ENCODE peak calls at places on chromosome 18, in six cellular contexts. One of them, this sample, is unnamed.

GRCh38 chr18:48739266-48740067 is 200.6 kb downstream of the CTIF start:
- DNase-seq in heart right ventricle: no peak
- DNase-seq in tibial artery: no peak
- DNase-seq in thyroid gland: no peak
- DNase-seq in GM10248: no peak
- DNase-seq in mucosa of descending colon: no peak
- DNase-seq in this sample: no peak

GRCh38 chr18:68679531-68679930 is 35.4 kb downstream of the TMX3 start:
- DNase-seq in heart right ventricle: no peak
- DNase-seq in tibial artery: no peak
- DNase-seq in thyroid gland: no peak
- DNase-seq in GM10248: no peak
- DNase-seq in mucosa of descending colon: no peak
- DNase-seq in this sample: no peak

GRCh38 chr18:12278765-12279682 is 24.9 kb downstream of the CIDEA start:
- DNase-seq in heart right ventricle: peak; percentile 92
- DNase-seq in tibial artery: peak; percentile 90
- DNase-seq in thyroid gland: peak; percentile 89
- DNase-seq in GM10248: no peak
- DNase-seq in mucosa of descending colon: peak; percentile 46
- DNase-seq in this sample: peak; percentile 47

GRCh38 chr18:22015156-22015555 is 154.2 kb upstream of the GATA6 start:
- DNase-seq in heart right ventricle: no peak
- DNase-seq in tibial artery: no peak
- DNase-seq in thyroid gland: no peak
- DNase-seq in GM10248: no peak
- DNase-seq in mucosa of descending colon: no peak
- DNase-seq in this sample: no peak

GRCh38 chr18:31248783-31249521 is 69.0 kb upstream of the DSG1 start:
- DNase-seq in heart right ventricle: no peak
- DNase-seq in tibial artery: no peak
- DNase-seq in thyroid gland: no peak
- DNase-seq in GM10248: no peak
- DNase-seq in mucosa of descending colon: no peak
- DNase-seq in this sample: no peak

GRCh38 chr18:24792164-24792563 is 331.7 kb downstream of the HRH4 start:
- DNase-seq in heart right ventricle: no peak
- DNase-seq in tibial artery: no peak
- DNase-seq in thyroid gland: no peak
- DNase-seq in GM10248: no peak
- DNase-seq in mucosa of descending colon: no peak
- DNase-seq in this sample: no peak

GRCh38 chr18:77203071-77203470 is 46.6 kb upstream of the GALR1 start:
- DNase-seq in heart right ventricle: no peak
- DNase-seq in tibial artery: no peak
- DNase-seq in thyroid gland: peak; percentile 12
- DNase-seq in GM10248: no peak
- DNase-seq in mucosa of descending colon: no peak
- DNase-seq in this sample: no peak

GRCh38 chr18:23970161-23971153 is 44.1 kb upstream of the TTC39C start:
- DNase-seq in heart right ventricle: no peak
- DNase-seq in tibial artery: no peak
- DNase-seq in thyroid gland: no peak
- DNase-seq in GM10248: no peak
- DNase-seq in mucosa of descending colon: no peak
- DNase-seq in this sample: no peak

GRCh38 chr18:58049000-58049688 is 5.1 kb downstream of the NEDD4L start:
- DNase-seq in heart right ventricle: no peak
- DNase-seq in tibial artery: no peak
- DNase-seq in thyroid gland: no peak
- DNase-seq in GM10248: no peak
- DNase-seq in mucosa of descending colon: no peak
- DNase-seq in this sample: no peak

GRCh38 chr18:40911582-40912254 is 1043.3 kb upstream of the PIK3C3 start:
- DNase-seq in heart right ventricle: no peak
- DNase-seq in tibial artery: no peak
- DNase-seq in thyroid gland: no peak
- DNase-seq in GM10248: no peak
- DNase-seq in mucosa of descending colon: no peak
- DNase-seq in this sample: no peak

GRCh38 chr18:67463829-67464228 is 52.7 kb downstream of the DSEL start:
- DNase-seq in heart right ventricle: no peak
- DNase-seq in tibial artery: no peak
- DNase-seq in thyroid gland: no peak
- DNase-seq in GM10248: no peak
- DNase-seq in mucosa of descending colon: no peak
- DNase-seq in this sample: no peak

GRCh38 chr18:58045265-58046086 is 1.4 kb downstream of the NEDD4L start:
- DNase-seq in heart right ventricle: peak; percentile 8
- DNase-seq in tibial artery: peak; percentile 28
- DNase-seq in thyroid gland: peak; percentile 91
- DNase-seq in GM10248: peak; percentile 21
- DNase-seq in mucosa of descending colon: peak; percentile 74
- DNase-seq in this sample: peak; percentile 60

GRCh38 chr18:48074929-48075706 is 144.7 kb upstream of the SMAD2 start:
- DNase-seq in heart right ventricle: no peak
- DNase-seq in tibial artery: no peak
- DNase-seq in thyroid gland: no peak
- DNase-seq in GM10248: no peak
- DNase-seq in mucosa of descending colon: no peak
- DNase-seq in this sample: no peak

GRCh38 chr18:77062518-77063003 is 70.0 kb downstream of the MBP start:
- DNase-seq in heart right ventricle: no peak
- DNase-seq in tibial artery: no peak
- DNase-seq in thyroid gland: peak; percentile 59
- DNase-seq in GM10248: peak; percentile 45
- DNase-seq in mucosa of descending colon: no peak
- DNase-seq in this sample: no peak

GRCh38 chr18:23662309-23663263 is at the start of gene ANKRD29:
- DNase-seq in heart right ventricle: peak; percentile 32
- DNase-seq in tibial artery: no peak
- DNase-seq in thyroid gland: peak; percentile 13
- DNase-seq in GM10248: peak; percentile 36
- DNase-seq in mucosa of descending colon: peak; percentile 50
- DNase-seq in this sample: peak; percentile 14

GRCh38 chr18:78146136-78146535 is 833.5 kb upstream of the SALL3 start:
- DNase-seq in heart right ventricle: no peak
- DNase-seq in tibial artery: no peak
- DNase-seq in thyroid gland: no peak
- DNase-seq in GM10248: no peak
- DNase-seq in mucosa of descending colon: no peak
- DNase-seq in this sample: no peak

GRCh38 chr18:4908239-4908638 is 288.8 kb downstream of the AKAIN1 start:
- DNase-seq in heart right ventricle: no peak
- DNase-seq in tibial artery: no peak
- DNase-seq in thyroid gland: no peak
- DNase-seq in GM10248: no peak
- DNase-seq in mucosa of descending colon: no peak
- DNase-seq in this sample: no peak

GRCh38 chr18:23877371-23877770 is 137.2 kb upstream of the TTC39C start:
- DNase-seq in heart right ventricle: no peak
- DNase-seq in tibial artery: no peak
- DNase-seq in thyroid gland: no peak
- DNase-seq in GM10248: no peak
- DNase-seq in mucosa of descending colon: no peak
- DNase-seq in this sample: no peak

GRCh38 chr18:62777814-62778213 is 62.5 kb downstream of the PHLPP1 start:
- DNase-seq in heart right ventricle: no peak
- DNase-seq in tibial artery: no peak
- DNase-seq in thyroid gland: no peak
- DNase-seq in GM10248: no peak
- DNase-seq in mucosa of descending colon: no peak
- DNase-seq in this sample: no peak

GRCh38 chr18:2036136-2036535 is 535.2 kb downstream of the METTL4 start:
- DNase-seq in heart right ventricle: no peak
- DNase-seq in tibial artery: no peak
- DNase-seq in thyroid gland: no peak
- DNase-seq in GM10248: no peak
- DNase-seq in mucosa of descending colon: no peak
- DNase-seq in this sample: no peak

GRCh38 chr18:49524349-49524748 is 37.3 kb upstream of the C18orf32 start:
- DNase-seq in heart right ventricle: no peak
- DNase-seq in tibial artery: no peak
- DNase-seq in thyroid gland: no peak
- DNase-seq in GM10248: no peak
- DNase-seq in mucosa of descending colon: no peak
- DNase-seq in this sample: no peak

GRCh38 chr18:76256897-76257500 is 238.0 kb downstream of the ZNF516 start:
- DNase-seq in heart right ventricle: peak; percentile 19
- DNase-seq in tibial artery: no peak
- DNase-seq in thyroid gland: peak; percentile 35
- DNase-seq in GM10248: no peak
- DNase-seq in mucosa of descending colon: peak; percentile 16
- DNase-seq in this sample: no peak

GRCh38 chr18:53984021-53984420 is 240.4 kb downstream of the MBD2 start:
- DNase-seq in heart right ventricle: no peak
- DNase-seq in tibial artery: no peak
- DNase-seq in thyroid gland: no peak
- DNase-seq in GM10248: no peak
- DNase-seq in mucosa of descending colon: no peak
- DNase-seq in this sample: no peak

GRCh38 chr18:75624836-75625235 is 197.3 kb upstream of the SMIM21 start:
- DNase-seq in heart right ventricle: no peak
- DNase-seq in tibial artery: no peak
- DNase-seq in thyroid gland: no peak
- DNase-seq in GM10248: no peak
- DNase-seq in mucosa of descending colon: no peak
- DNase-seq in this sample: no peak

GRCh38 chr18:60892441-60892840 is 440.8 kb upstream of the CDH20 start:
- DNase-seq in heart right ventricle: no peak
- DNase-seq in tibial artery: no peak
- DNase-seq in thyroid gland: no peak
- DNase-seq in GM10248: no peak
- DNase-seq in mucosa of descending colon: no peak
- DNase-seq in this sample: no peak

GRCh38 chr18:6866552-6866951 is 137.0 kb downstream of the ARHGAP28 start:
- DNase-seq in heart right ventricle: no peak
- DNase-seq in tibial artery: no peak
- DNase-seq in thyroid gland: no peak
- DNase-seq in GM10248: no peak
- DNase-seq in mucosa of descending colon: no peak
- DNase-seq in this sample: no peak

GRCh38 chr18:55780591-55781071 is 192.6 kb upstream of the TCF4 start:
- DNase-seq in heart right ventricle: no peak
- DNase-seq in tibial artery: no peak
- DNase-seq in thyroid gland: no peak
- DNase-seq in GM10248: no peak
- DNase-seq in mucosa of descending colon: no peak
- DNase-seq in this sample: no peak

GRCh38 chr18:52715961-52716360 is 376.0 kb downstream of the DCC start:
- DNase-seq in heart right ventricle: no peak
- DNase-seq in tibial artery: no peak
- DNase-seq in thyroid gland: no peak
- DNase-seq in GM10248: no peak
- DNase-seq in mucosa of descending colon: no peak
- DNase-seq in this sample: no peak

GRCh38 chr18:644395-645004 is 13.0 kb upstream of the TYMS start:
- DNase-seq in heart right ventricle: no peak
- DNase-seq in tibial artery: no peak
- DNase-seq in thyroid gland: no peak
- DNase-seq in GM10248: no peak
- DNase-seq in mucosa of descending colon: no peak
- DNase-seq in this sample: no peak

DNA sequence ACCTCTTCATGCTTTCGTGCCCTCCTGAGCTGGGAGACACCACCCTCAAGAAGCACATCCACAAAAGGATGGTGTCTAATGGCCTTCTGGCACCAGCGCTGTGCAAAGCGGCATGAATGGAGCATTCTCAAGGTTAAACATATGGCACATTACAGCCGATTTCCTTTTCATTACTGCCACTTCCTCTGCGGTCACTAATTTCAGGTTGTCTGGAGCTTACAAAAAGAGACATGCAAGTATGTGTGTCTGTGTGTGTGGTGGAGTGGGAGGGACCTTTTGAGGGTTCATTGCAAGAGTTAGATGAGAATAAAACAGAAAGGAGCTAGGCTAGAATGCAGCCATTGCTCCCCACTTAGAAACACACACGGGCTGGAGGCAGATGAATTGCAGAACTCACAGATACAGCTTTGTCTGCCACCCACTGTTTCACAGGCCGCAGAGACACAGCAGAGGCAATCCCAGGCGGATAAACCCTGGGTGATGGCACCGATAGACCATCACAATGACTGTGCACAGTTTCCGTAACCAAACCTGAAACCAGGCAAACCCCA is 76.0 kb downstream of the TGIF1 start:
- DNase-seq in heart right ventricle: no peak
- DNase-seq in tibial artery: no peak
- DNase-seq in thyroid gland: no peak
- DNase-seq in GM10248: peak; percentile 59
- DNase-seq in mucosa of descending colon: peak; percentile 32
- DNase-seq in this sample: no peak
- TF ChIP-seq CTCF in heart right ventricle: no peak
- TF ChIP-seq CTCF in tibial artery: no peak
- TF ChIP-seq CTCF in thyroid gland: no peak
- TF ChIP-seq CTCF in GM10248: no peak
- TF ChIP-seq CTCF in mucosa of descending colon: no peak
- TF ChIP-seq CTCF in this sample: no peak

DNA sequence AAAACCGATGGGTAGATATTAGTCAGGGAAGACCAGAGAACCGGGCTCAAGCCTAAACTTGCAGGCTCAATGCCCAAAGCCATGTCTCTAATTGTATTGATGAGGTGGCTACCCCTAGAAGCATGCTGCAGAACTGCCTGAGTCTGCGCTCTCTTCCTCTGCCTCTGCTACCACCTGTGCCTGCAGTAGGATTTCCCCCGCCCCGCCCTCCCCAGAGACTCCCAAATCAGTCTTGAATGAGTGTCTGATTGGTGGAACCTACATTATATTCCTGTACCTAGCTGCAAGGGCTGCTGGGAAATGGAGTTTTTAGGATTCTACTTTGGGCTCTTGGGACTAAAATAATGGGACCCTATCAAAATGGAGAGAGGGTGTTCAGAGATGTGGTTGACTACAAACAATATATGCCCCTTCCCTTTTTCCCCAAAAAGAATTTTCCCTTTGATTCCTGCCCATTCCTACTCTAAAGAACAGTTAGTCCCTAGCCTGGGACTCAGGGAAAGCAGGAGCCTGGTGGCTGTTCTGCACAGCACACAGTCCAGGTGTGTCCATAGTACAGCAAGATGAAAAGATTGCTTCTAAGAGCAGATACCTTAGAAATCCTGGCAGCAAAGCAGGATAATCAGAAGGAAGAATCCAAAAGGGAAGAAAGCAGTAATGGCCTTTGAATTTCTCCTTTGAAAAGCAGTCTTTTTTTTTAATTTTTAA is 12.5 kb downstream of the GRP start:
- DNase-seq in heart right ventricle: no peak
- DNase-seq in tibial artery: no peak
- DNase-seq in thyroid gland: no peak
- DNase-seq in GM10248: no peak
- DNase-seq in mucosa of descending colon: no peak
- DNase-seq in this sample: no peak
- TF ChIP-seq CTCF in heart right ventricle: no peak
- TF ChIP-seq CTCF in tibial artery: no peak
- TF ChIP-seq CTCF in thyroid gland: no peak
- TF ChIP-seq CTCF in GM10248: no peak
- TF ChIP-seq CTCF in mucosa of descending colon: no peak
- TF ChIP-seq CTCF in this sample: no peak

GRCh38 chr18:9722691-9723090 is 14.6 kb downstream of the RAB31 start:
- DNase-seq in heart right ventricle: no peak
- DNase-seq in tibial artery: no peak
- DNase-seq in thyroid gland: peak; percentile 81
- DNase-seq in GM10248: no peak
- DNase-seq in mucosa of descending colon: peak; percentile 77
- DNase-seq in this sample: no peak
- TF ChIP-seq CTCF in heart right ventricle: no peak
- TF ChIP-seq CTCF in tibial artery: no peak
- TF ChIP-seq CTCF in thyroid gland: peak; percentile 89
- TF ChIP-seq CTCF in GM10248: peak; percentile 4
- TF ChIP-seq CTCF in mucosa of descending colon: no peak
- TF ChIP-seq CTCF in this sample: peak; percentile 60

GRCh38 chr18:13614701-13615288 is 111.6 kb downstream of the FAM210A start:
- DNase-seq in heart right ventricle: peak; percentile 29
- DNase-seq in tibial artery: no peak
- DNase-seq in thyroid gland: no peak
- DNase-seq in GM10248: no peak
- DNase-seq in mucosa of descending colon: no peak
- DNase-seq in this sample: no peak
- TF ChIP-seq CTCF in heart right ventricle: no peak
- TF ChIP-seq CTCF in tibial artery: no peak
- TF ChIP-seq CTCF in thyroid gland: no peak
- TF ChIP-seq CTCF in GM10248: no peak
- TF ChIP-seq CTCF in mucosa of descending colon: no peak
- TF ChIP-seq CTCF in this sample: no peak